ENCODE peak calls at places on chromosomes 13 and 19, in four cellular contexts. B, P, I and Y are unnamed samples.

GRCh38 chr13:21014666-21015170 is 46.7 kb downstream of the LATS2 start:
- DNase-seq in B (no peak), P (peak), I (no peak), Y (no peak)

GRCh38 chr19:43470288-43470687 is 4.9 kb upstream of the LYPD3 start:
- DNase-seq in B (no peak), P (no peak), I (no peak), Y (no peak)

GRCh38 chr19:51698296-51698695 is 5.2 kb downstream of the SPACA6 start:
- DNase-seq in B (no peak), P (no peak), I (no peak), Y (no peak)

GRCh38 chr13:94917814-94918213 is 205.5 kb upstream of the SOX21 start:
- DNase-seq in B (no peak), P (peak), I (no peak), Y (no peak)

GRCh38 chr19:40178756-40179155 is 12.5 kb upstream of the MAP3K10 start:
- DNase-seq in B (no peak), P (no peak), I (no peak), Y (no peak)

GRCh38 chr19:48896191-48896720 is 2.3 kb downstream of the TULP2 start:
- DNase-seq in B (no peak), P (peak), I (no peak), Y (peak)

GRCh38 chr13:78169386-78169785 is 250.8 kb upstream of the EDNRB start:
- DNase-seq in B (no peak), P (no peak), I (no peak), Y (no peak)

GRCh38 chr13:50699874-50700663 is 143.4 kb downstream of the DLEU7 start:
- DNase-seq in B (no peak), P (no peak), I (no peak), Y (no peak)

DNA sequence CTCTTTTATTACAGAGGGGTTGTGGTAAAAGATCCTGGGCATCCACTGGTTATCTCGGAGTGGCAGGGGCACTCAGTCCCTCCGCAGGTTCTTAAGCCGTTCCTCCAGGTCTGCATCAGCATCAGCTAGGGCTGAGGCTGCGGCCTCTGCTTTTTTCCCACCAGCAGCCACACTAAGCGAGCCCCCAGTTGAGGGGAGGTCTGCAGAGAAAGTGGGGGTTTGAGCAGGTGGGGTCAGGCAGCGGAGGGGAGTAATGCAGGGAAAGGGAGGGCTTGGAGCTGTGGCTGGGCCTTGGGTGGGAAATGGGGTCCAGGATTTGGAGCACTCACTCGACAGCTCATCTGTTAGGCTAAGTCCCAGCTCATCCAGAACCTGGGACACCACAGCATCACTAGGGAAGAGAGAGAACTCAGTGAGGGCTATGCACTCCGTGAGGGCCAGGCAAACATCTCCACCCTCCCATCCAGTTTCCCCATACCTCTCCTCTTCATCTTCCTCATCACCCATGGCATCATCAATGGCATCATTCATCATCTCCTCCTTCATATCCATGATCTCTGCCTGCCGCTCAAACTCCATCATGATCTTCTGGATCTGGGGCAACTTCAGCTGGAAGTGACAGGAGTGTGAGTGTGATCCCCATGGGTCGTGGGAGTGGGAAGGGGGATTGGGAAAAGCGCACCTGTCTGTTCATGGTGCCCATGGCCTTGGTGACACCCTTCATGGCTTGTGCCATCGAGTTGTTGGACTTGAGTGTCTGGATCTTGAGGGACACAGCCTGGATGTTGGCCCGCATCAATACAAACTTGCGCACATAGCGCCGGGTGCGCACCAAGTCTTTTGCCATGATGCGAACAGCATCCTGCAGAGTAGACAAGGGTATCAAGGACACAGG is 3.1 kb downstream of the CHMP2A start:
- DNase-seq in B (no peak), P (peak), I (no peak), Y (no peak)
- H3K27ac ChIP-seq in B (no peak), P (no peak), I (no peak), Y (no peak)

GRCh38 chr13:44322928-44323327 is 50.7 kb upstream of the SERP2 start:
- DNase-seq in B (no peak), P (peak), I (no peak), Y (no peak)
- H3K4me3 ChIP-seq in B (no peak), P (no peak), I (no peak), Y (no peak)

DNA sequence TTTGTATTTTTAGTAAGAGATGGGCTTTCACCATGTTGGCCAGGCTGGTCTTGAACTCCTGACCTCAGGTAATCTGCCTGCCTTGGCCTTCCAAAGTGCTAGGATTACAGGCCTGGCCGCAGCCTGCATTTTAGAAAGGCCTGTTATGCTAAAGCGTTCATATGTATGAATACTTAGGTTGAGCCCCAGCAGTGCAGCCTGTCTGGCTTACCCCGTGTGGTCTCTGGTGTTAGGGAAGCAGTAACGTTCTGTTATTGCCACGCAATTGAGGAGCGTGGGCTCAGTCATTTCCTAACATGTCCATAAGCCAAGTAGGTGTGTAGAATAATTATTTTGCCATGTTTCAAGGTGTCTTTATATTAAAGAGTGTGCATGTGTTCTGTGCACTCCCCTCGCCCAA is 14.3 kb downstream of the HNRNPM start:
- DNase-seq in B (no peak), P (no peak), I (no peak), Y (no peak)
- H3K27ac ChIP-seq in B (no peak), P (peak), I (peak), Y (peak)

GRCh38 chr19:1857648-1858326 is 5.6 kb downstream of the KLF16 start:
- DNase-seq in B (no peak), P (no peak), I (no peak), Y (no peak)
- H3K4me3 ChIP-seq in B (peak), P (no peak), I (peak), Y (peak)